ENCODE peak calls at places on chromosomes 3 and 15, in five cellular contexts. Q is breast epithelium, U is A549, C is HCT116, T is brain microvascular endothelial cell. J is an unnamed sample.

GRCh38 chr3:125126323-125126722 is 70.5 kb upstream of the HEG1 start:
- DNase-seq in U (no peak), C (no peak), Q (no peak), T (no peak), J (no peak)

GRCh38 chr3:42387802-42388651 is 22.4 kb downstream of the LYZL4 start:
- DNase-seq in Q (no peak), U (no peak), T (peak), C (no peak), J (no peak)

GRCh38 chr15:69160976-69161877 is 792 bp downstream of the GLCE start:
- DNase-seq in U (peak), T (no peak), C (peak), Q (no peak), J (peak)

GRCh38 chr15:31216210-31216911 is 110.3 kb upstream of the KLF13 start:
- DNase-seq in T (no peak), U (peak), C (no peak), Q (peak), J (peak)

GRCh38 chr3:12750658-12751071 is 8.4 kb downstream of the TMEM40 start:
- DNase-seq in C (no peak), Q (no peak), T (peak), U (no peak), J (peak)

GRCh38 chr3:53190659-53191058 is 29.6 kb downstream of the PRKCD start:
- DNase-seq in T (no peak), C (no peak), U (no peak), Q (no peak), J (no peak)

GRCh38 chr3:70989174-70989573 is 594.4 kb downstream of the FOXP1 start:
- DNase-seq in T (no peak), C (no peak), U (no peak), Q (no peak), J (peak)

GRCh38 chr3:156620901-156621300 is 53.5 kb upstream of the TIPARP start:
- DNase-seq in C (no peak), Q (no peak), U (no peak), T (peak), J (no peak)

GRCh38 chr3:28244471-28244870 is 3.1 kb downstream of the CMC1 start:
- DNase-seq in T (no peak), C (no peak), Q (no peak), U (no peak), J (no peak)

GRCh38 chr15:48634096-48634495 is 11.4 kb downstream of the FBN1 start:
- DNase-seq in T (no peak), Q (no peak), U (no peak), C (no peak), J (no peak)

GRCh38 chr15:83304861-83305661 is 20.6 kb upstream of the BNC1 start:
- DNase-seq in C (no peak), T (no peak), U (no peak), Q (no peak), J (no peak)

GRCh38 chr3:124860599-124860998 is 26.6 kb downstream of the ITGB5 start:
- DNase-seq in U (peak), C (peak), Q (peak), T (peak), J (peak)

GRCh38 chr3:129378949-129379348 is 49.5 kb downstream of the EFCAB12 start:
- DNase-seq in T (no peak), U (no peak), C (no peak), Q (no peak), J (no peak)

GRCh38 chr15:26352909-26353308 is 420.0 kb downstream of the GABRB3 start:
- DNase-seq in C (no peak), Q (no peak), U (no peak), T (no peak), J (no peak)

GRCh38 chr3:157938154-157938774 is 168.0 kb downstream of the SHOX2 start:
- DNase-seq in C (no peak), U (no peak), T (no peak), Q (no peak), J (peak)

GRCh38 chr3:125556314-125556713 is 36.3 kb upstream of the SNX4 start:
- DNase-seq in C (no peak), Q (no peak), T (peak), U (no peak), J (peak)

GRCh38 chr3:169948559-169949371 is 17.8 kb upstream of the SEC62 start:
- DNase-seq in C (no peak), T (no peak), Q (no peak), U (no peak), J (no peak)

GRCh38 chr3:101148001-101148400 is 154.8 kb upstream of the ABI3BP start:
- DNase-seq in Q (no peak), C (no peak), T (no peak), U (no peak), J (no peak)

GRCh38 chr3:125050486-125051172 is 5.2 kb downstream of the HEG1 start:
- DNase-seq in Q (no peak), U (no peak), C (no peak), T (no peak), J (no peak)

GRCh38 chr3:124669470-124669869 is 60.8 kb upstream of the UMPS start:
- DNase-seq in C (no peak), T (peak), Q (no peak), U (peak), J (peak)

GRCh38 chr15:77821188-77821958 is 188.7 kb upstream of the LINGO1 start:
- DNase-seq in T (peak), U (peak), C (peak), Q (peak), J (peak)

GRCh38 chr3:132029182-132029902 is 5.5 kb downstream of the CPNE4 start:
- DNase-seq in T (peak), C (peak), U (peak), Q (peak), J (peak)

GRCh38 chr3:128368626-128369025 is 98.1 kb downstream of the DNAJB8 start:
- DNase-seq in Q (no peak), C (no peak), T (no peak), U (no peak), J (no peak)

GRCh38 chr15:55694652-55695150 is 48.3 kb downstream of the PRTG start:
- DNase-seq in Q (no peak), C (no peak), T (no peak), U (no peak), J (no peak)

GRCh38 chr3:12449889-12450682 is 34.2 kb upstream of the TSEN2 start:
- DNase-seq in T (no peak), Q (no peak), C (no peak), U (no peak), J (no peak)

GRCh38 chr3:155211266-155211665 is 82.2 kb downstream of the STRIT1 start:
- DNase-seq in U (no peak), T (no peak), Q (no peak), C (no peak), J (no peak)

GRCh38 chr3:190443257-190443656 is 6.4 kb downstream of the TMEM207 start:
- DNase-seq in Q (no peak), T (peak), U (peak), C (no peak), J (peak)

GRCh38 chr3:198030726-198031125 is 70.7 kb downstream of the LMLN start:
- DNase-seq in U (no peak), Q (no peak), T (no peak), C (no peak), J (no peak)

GRCh38 chr3:185151959-185152432 is 864 bp downstream of the C3orf70 start:
- DNase-seq in U (no peak), T (no peak), Q (no peak), C (no peak), J (no peak)

GRCh38 chr15:78131295-78132021 is at the start of gene CIB2:
- DNase-seq in T (peak), C (no peak), U (peak), Q (peak), J (peak)

GRCh38 chr15:57327985-57328471 is 48.3 kb upstream of the CGNL1 start:
- DNase-seq in C (no peak), T (peak), Q (no peak), U (no peak), J (peak)

GRCh38 chr3:105686324-105686897 is 182.4 kb downstream of the CBLB start:
- DNase-seq in Q (no peak), C (peak), U (peak), T (no peak), J (peak)

GRCh38 chr15:64619880-64620839 is 155.2 kb downstream of the RBPMS2 start:
- DNase-seq in C (no peak), Q (no peak), U (no peak), T (peak), J (peak)

GRCh38 chr15:77538011-77538410 is 94.7 kb downstream of the LINGO1 start:
- DNase-seq in U (no peak), C (no peak), T (no peak), Q (no peak), J (no peak)

GRCh38 chr15:66884661-66885237 is 180.7 kb upstream of the SMAD3 start:
- DNase-seq in T (no peak), U (no peak), Q (no peak), C (no peak), J (no peak)

GRCh38 chr3:37779289-37780152 is 82.2 kb upstream of the CTDSPL start:
- DNase-seq in T (peak), C (peak), Q (no peak), U (peak), J (peak)

GRCh38 chr3:23174426-23175039 is 28.6 kb upstream of the UBE2E2 start:
- DNase-seq in U (no peak), T (no peak), Q (no peak), C (no peak), J (peak)

GRCh38 chr15:77576538-77576937 is 56.2 kb downstream of the LINGO1 start:
- DNase-seq in T (no peak), C (no peak), Q (no peak), U (no peak), J (no peak)

DNA sequence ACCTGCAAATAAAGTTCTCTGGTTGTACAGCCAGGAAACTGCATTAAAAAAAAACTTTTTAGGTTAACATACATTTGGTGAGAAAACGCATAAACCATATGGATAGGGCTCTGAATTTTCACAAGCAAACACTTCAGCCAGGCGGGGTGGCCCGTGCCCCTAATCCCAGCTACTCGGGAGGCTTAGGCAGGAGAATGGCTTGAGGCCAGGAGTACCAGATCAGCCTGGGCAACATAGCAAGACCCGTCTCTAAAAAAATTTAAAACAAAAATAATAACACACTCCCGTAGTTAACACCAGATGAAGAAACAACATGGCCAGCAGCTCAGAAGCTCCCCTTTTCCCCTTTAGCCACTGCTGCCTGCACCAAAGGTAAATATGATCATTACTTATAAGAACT is 3.2 kb upstream of the RPL14 start:
- DNase-seq in U (no peak), C (no peak), Q (no peak), T (no peak), J (no peak)
- H3K4me3 ChIP-seq in U (peak), C (peak), Q (peak), T (no peak), J (peak)

GRCh38 chr15:75921732-75922703 is 18.3 kb downstream of the FBXO22 start:
- DNase-seq in T (peak), C (peak), Q (no peak), U (no peak), J (peak)
- TF ChIP-seq CTCF in T (peak), C (peak), Q (peak), U (peak), J (peak)

DNA sequence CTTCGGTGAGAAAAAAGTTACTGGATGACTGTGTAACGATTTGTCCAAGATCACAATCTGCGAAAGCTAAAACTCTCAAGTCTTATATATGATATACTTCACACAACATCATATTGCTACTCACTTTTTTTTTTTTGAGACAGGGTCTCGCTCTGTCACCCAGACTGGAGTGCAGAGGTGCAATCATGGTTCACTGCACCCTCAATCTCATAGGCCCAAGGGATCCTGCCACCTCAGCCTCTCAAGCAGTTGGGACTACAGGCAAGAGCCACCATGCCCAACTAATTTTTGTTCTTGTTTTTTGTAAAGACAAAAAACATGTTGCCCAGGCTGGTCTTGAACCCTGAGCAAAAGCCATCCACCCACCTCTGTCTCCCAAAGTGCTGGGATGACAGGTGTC is 5.4 kb upstream of the ATP13A4 start:
- DNase-seq in C (no peak), T (no peak), U (no peak), Q (no peak), J (no peak)
- H3K4me3 ChIP-seq in C (no peak), T (no peak), U (no peak), Q (no peak), J (no peak)

GRCh38 chr3:161851941-161852566 is 355.4 kb downstream of the OTOL1 start:
- DNase-seq in C (peak), Q (no peak), T (peak), U (peak), J (peak)
- TF ChIP-seq CTCF in C (peak), Q (peak), T (peak), U (peak), J (peak)

GRCh38 chr15:33310481-33311311 is at the start of gene RYR3:
- DNase-seq in T (peak), C (no peak), Q (no peak), U (no peak), J (peak)

GRCh38 chr15:33311312-33311971 is 675 bp downstream of the RYR3 start:
- DNase-seq in Q (no peak), T (no peak), U (no peak), C (no peak), J (no peak)

GRCh38 chr15:33313491-33313890 is 2.7 kb downstream of the RYR3 start:
- DNase-seq in T (no peak), U (no peak), Q (no peak), C (no peak), J (no peak)

GRCh38 chr15:33314115-33314514 is 3.3 kb downstream of the RYR3 start:
- DNase-seq in C (no peak), U (no peak), Q (no peak), T (no peak), J (no peak)

GRCh38 chr15:33309602-33310276 is 1.0 kb upstream of the RYR3 start:
- DNase-seq in C (no peak), T (no peak), Q (no peak), U (no peak), J (peak)
- H3K4me3 ChIP-seq in C (no peak), T (no peak), Q (peak), U (no peak), J (no peak)

GRCh38 chr3:98580774-98581365 is 12.5 kb downstream of the CPOX start:
- DNase-seq in C (no peak), Q (no peak), T (no peak), U (no peak), J (no peak)

GRCh38 chr3:98587654-98588532 is 5.5 kb downstream of the CPOX start:
- DNase-seq in C (no peak), U (no peak), Q (no peak), T (no peak), J (no peak)

GRCh38 chr3:98581474-98581873 is 11.9 kb downstream of the CPOX start:
- DNase-seq in Q (no peak), U (no peak), T (no peak), C (no peak), J (no peak)

GRCh38 chr3:98584563-98584962 is 8.8 kb downstream of the CPOX start:
- DNase-seq in C (no peak), T (no peak), U (no peak), Q (no peak), J (no peak)

GRCh38 chr3:98583766-98584165 is 9.6 kb downstream of the CPOX start:
- DNase-seq in T (no peak), Q (no peak), C (no peak), U (no peak), J (no peak)
- TF ChIP-seq CTCF in T (no peak), Q (no peak), C (no peak), U (no peak), J (no peak)

DNA sequence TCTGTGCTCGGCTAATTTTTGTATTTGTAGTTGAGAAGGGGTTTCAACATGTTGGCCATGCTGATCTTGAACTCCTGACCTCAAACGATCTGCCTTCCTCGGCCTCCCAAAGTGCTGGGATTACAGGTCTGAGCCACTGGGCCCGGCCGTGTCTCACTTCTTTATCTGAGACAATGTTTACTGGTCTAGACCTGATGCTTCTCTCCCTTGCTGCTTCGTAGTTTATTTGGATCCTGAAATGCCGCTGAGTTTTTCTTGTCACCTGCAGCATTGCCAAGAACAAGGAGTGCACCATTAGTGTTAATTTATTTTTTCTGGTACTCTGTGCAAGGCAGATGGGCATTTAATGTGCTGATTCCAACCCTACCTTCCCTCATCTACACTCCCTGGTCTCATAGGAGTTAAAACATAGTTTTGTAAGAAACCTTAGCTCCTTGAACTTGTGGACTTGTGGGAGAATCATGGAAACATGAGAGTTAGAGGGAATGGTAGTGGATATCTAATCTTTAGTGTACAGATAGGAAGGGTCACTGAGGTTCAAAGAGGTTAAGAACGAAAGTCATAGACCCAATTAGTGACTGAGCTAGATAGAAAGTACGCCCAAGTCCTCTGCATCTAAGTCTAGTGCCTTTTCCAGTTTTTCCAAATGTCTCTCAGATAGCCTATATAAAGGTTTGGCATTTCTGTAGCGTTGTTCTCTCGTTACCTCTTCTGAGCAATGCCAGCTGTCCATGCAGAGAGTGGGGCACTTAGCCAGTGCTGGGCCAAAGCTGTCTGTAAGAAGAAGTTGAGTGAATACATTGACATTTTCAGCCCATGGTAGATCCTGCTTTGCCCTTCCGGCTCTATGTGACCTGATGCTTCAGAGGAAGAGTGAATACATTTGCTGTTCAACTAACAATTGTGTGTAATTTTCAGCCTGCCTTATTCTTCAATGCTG is 244.1 kb downstream of the LPP start:
- DNase-seq in U (no peak), Q (no peak), T (no peak), C (no peak), J (no peak)
- H3K4me3 ChIP-seq in U (no peak), Q (no peak), T (no peak), C (no peak), J (no peak)

GRCh38 chr15:23472033-23472432 is 25.0 kb upstream of the GOLGA6L2 start:
- DNase-seq in U (no peak), C (no peak), Q (no peak), T (no peak), J (no peak)

GRCh38 chr15:23472678-23473077 is 25.6 kb upstream of the GOLGA6L2 start:
- DNase-seq in T (no peak), C (no peak), Q (no peak), U (peak), J (no peak)

GRCh38 chr15:23467110-23467600 is 20.1 kb upstream of the GOLGA6L2 start:
- DNase-seq in C (peak), Q (no peak), T (no peak), U (peak), J (peak)
- TF ChIP-seq CTCF in C (peak), Q (peak), T (no peak), U (peak), J (peak)

GRCh38 chr3:146165370-146165769 is 4.4 kb upstream of the PLOD2 start:
- DNase-seq in C (no peak), T (peak), U (no peak), Q (no peak), J (peak)
- H3K4me3 ChIP-seq in C (no peak), T (no peak), U (peak), Q (no peak), J (no peak)

J was measured in cardiac fibroblast.